ENCODE peak calls at places on chromosomes 11 and 22, in four cellular contexts. O is CD8-positive, alpha-beta T cell; X is HL-60; B is mesenchymal stem cell. D is an unnamed sample. For H3K27me3, the result is how much of the 10 kb centered on the place peaks cover.

GRCh38 chr22:33467718-33468117 is 409.5 kb upstream of the SYN3 start:
- DNase-seq in O (no peak), X (no peak), B (no peak), D (no peak)

GRCh38 chr11:26782220-26782619 is 60.4 kb upstream of the SLC5A12 start:
- DNase-seq in O (no peak), B (no peak), X (no peak), D (no peak)

GRCh38 chr22:48920776-48921241 is 906.9 kb downstream of the BRD1 start:
- DNase-seq in X (no peak), B (no peak), O (no peak), D (no peak)

GRCh38 chr11:1534682-1535081 is 37.4 kb downstream of the DUSP8 start:
- DNase-seq in B (no peak), O (no peak), X (no peak), D (no peak)

GRCh38 chr11:130396965-130397364 is 31.4 kb downstream of the ADAMTS8 start:
- DNase-seq in B (no peak), X (no peak), O (no peak), D (peak)

GRCh38 chr22:40238425-40239344 is 61.0 kb downstream of the TNRC6B start:
- DNase-seq in X (no peak), B (peak), O (no peak), D (no peak)

GRCh38 chr11:46006418-46007070 is 84.1 kb downstream of the LARGE2 start:
- DNase-seq in O (no peak), X (peak), B (peak), D (peak)

GRCh38 chr11:95279921-95280861 is 49.2 kb upstream of the SESN3 start:
- DNase-seq in O (no peak), B (peak), X (peak), D (no peak)

GRCh38 chr11:127627629-127628462 is 627.3 kb upstream of the KIRREL3 start:
- DNase-seq in X (no peak), O (no peak), B (no peak), D (peak)

GRCh38 chr11:124920870-124921609 is 2.0 kb downstream of the HEPN1 start:
- DNase-seq in B (peak), X (peak), O (peak), D (peak)

GRCh38 chr11:115425816-115426215 is 78.4 kb downstream of the CADM1 start:
- DNase-seq in O (no peak), X (no peak), B (no peak), D (no peak)

GRCh38 chr11:117171648-117172051 is 6.9 kb upstream of the SIDT2 start:
- DNase-seq in O (no peak), B (peak), X (no peak), D (peak)

GRCh38 chr11:57480409-57481137 is 20.2 kb downstream of the RTN4RL2 start:
- DNase-seq in B (peak), X (peak), O (peak), D (peak)

GRCh38 chr11:17700991-17701390 is 18.4 kb upstream of the MYOD1 start:
- DNase-seq in B (no peak), X (no peak), O (no peak), D (no peak)
- H3K27me3 ChIP-seq in B (under half), X (under half), O (under half), D (under half)

DNA sequence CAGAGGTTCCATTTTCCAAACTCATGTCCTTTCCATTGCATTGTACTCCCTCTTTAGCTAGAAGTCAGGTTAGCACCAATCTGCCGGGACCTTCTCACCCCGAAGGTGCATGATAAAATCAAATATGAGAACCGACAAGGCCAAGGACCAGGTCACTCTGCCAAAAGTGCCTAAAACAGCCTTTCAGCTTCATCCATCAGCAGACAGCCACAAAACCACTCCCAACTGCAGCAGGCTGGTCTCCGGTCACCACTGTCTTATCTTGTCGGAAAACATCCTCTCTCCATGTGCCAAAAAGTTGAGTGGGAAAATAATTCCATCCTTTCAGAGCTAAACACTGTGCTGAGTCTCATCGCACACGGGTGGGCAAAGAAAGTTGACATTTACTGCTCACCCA is 1.4 kb downstream of the PI4KA start:
- DNase-seq in X (no peak), B (peak), O (no peak), D (no peak)
- H3K27ac ChIP-seq in X (peak), B (no peak), O (no peak), D (no peak)

GRCh38 chr11:17738350-17739207 is 4.0 kb downstream of the KCNC1 start:
- DNase-seq in X (no peak), O (no peak), B (no peak), D (no peak)
- H3K27me3 ChIP-seq in X (under half), O (under half), B (half or more), D (under half)

GRCh38 chr11:92978226-92979111 is 9.0 kb downstream of the MTNR1B start:
- DNase-seq in B (no peak), X (no peak), O (no peak), D (no peak)
- H3K27ac ChIP-seq in B (no peak), X (no peak), O (no peak), D (no peak)

GRCh38 chr11:107860688-107861087 is 2.1 kb upstream of the SLC35F2 start:
- DNase-seq in O (no peak), X (no peak), B (no peak), D (no peak)

GRCh38 chr11:107856981-107857517 is 1.5 kb downstream of the SLC35F2 start:
- DNase-seq in X (peak), B (peak), O (no peak), D (peak)

GRCh38 chr11:107857550-107858216 is 904 bp downstream of the SLC35F2 start:
- DNase-seq in O (no peak), B (peak), X (peak), D (peak)

GRCh38 chr11:107858217-107859070 is at the start of gene SLC35F2:
- DNase-seq in O (peak), B (peak), X (peak), D (peak)

GRCh38 chr11:107859459-107860239 is 1.1 kb upstream of the SLC35F2 start:
- DNase-seq in O (peak), B (peak), X (peak), D (peak)
- H3K27me3 ChIP-seq in O (under half), B (under half), X (under half), D (under half)

DNA sequence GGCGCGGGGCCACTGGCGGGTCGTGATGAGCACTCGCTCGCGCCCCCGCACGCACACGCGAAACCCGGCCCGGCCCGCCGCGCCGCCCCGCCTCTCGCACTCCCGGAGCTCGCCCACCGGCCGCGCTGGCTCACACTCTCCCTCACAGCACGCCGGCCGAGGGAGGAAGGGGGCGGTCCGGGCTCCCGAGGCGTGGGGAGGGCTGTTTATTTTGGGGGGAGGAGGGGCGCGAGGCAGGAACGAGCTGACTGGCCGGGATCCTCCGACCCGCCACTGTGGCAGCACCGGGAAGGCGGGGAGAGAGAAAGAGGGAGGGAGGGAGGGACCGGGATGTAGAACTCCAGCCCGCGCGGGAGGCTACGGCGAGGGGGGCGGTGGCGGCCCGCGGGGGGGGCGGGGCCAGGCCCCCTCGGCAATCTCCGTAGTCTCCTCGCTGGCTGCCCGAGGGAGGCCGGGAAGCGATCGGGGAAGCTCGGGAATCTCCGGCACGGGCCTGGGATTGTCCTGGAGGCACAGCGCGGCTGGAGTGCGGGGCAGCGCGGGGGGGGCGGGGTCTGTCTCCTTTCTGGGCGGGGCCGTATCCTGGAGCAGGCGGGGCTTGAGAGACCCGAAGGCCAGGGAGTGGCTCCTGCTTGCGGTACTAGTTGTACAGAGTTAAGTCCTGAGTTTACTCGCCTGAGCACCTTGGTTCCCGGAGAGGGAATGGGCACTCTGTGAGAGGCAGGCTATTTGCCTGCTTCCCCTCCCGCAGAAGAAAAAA is at the start of gene RBFOX2:
- DNase-seq in O (peak), B (peak), X (peak), D (peak)
- H3K27ac ChIP-seq in O (no peak), B (peak), X (no peak), D (peak)

GRCh38 chr11:20670932-20671403 is 1.6 kb downstream of the NELL1 start:
- DNase-seq in X (no peak), O (no peak), B (no peak), D (no peak)

GRCh38 chr11:20672575-20672974 is 3.2 kb downstream of the NELL1 start:
- DNase-seq in O (no peak), X (no peak), B (no peak), D (peak)

GRCh38 chr11:20668844-20669832 is at the start of gene NELL1:
- DNase-seq in X (no peak), B (no peak), O (no peak), D (no peak)

GRCh38 chr11:20669833-20670684 is 673 bp downstream of the NELL1 start:
- DNase-seq in B (no peak), X (no peak), O (no peak), D (no peak)

GRCh38 chr11:20671856-20672546 is 2.6 kb downstream of the NELL1 start:
- DNase-seq in B (no peak), O (no peak), X (no peak), D (no peak)
- H3K27me3 ChIP-seq in B (half or more), O (under half), X (half or more), D (under half)

GRCh38 chr11:14315130-14315529 is 43.9 kb downstream of the RRAS2 start:
- DNase-seq in X (no peak), O (no peak), B (no peak), D (no peak)

GRCh38 chr11:14314127-14314526 is 44.9 kb downstream of the RRAS2 start:
- DNase-seq in B (no peak), X (no peak), O (no peak), D (no peak)

GRCh38 chr11:14318581-14318981 is 40.4 kb downstream of the RRAS2 start:
- DNase-seq in O (no peak), X (no peak), B (no peak), D (no peak)

GRCh38 chr11:14320020-14320419 is 39.0 kb downstream of the RRAS2 start:
- DNase-seq in O (no peak), B (peak), X (no peak), D (peak)

GRCh38 chr11:14317659-14318325 is 41.2 kb downstream of the RRAS2 start:
- DNase-seq in O (no peak), B (no peak), X (no peak), D (no peak)
- H3K27ac ChIP-seq in O (no peak), B (no peak), X (no peak), D (no peak)

GRCh38 chr22:46250783-46251125 is 661 bp upstream of the CDPF1 start:
- DNase-seq in O (no peak), B (no peak), X (no peak), D (peak)

GRCh38 chr22:46251266-46251665 is 1.2 kb upstream of the CDPF1 start:
- DNase-seq in B (no peak), O (no peak), X (no peak), D (no peak)

GRCh38 chr22:46247443-46247975 is 2.6 kb downstream of the CDPF1 start:
- DNase-seq in O (no peak), B (no peak), X (no peak), D (no peak)

GRCh38 chr22:46251816-46252380 is 1.8 kb upstream of the CDPF1 start:
- DNase-seq in B (no peak), X (no peak), O (no peak), D (no peak)

GRCh38 chr22:46250035-46250782 is at the start of gene CDPF1:
- DNase-seq in O (peak), X (peak), B (peak), D (peak)
- H3K27me3 ChIP-seq in O (under half), X (under half), B (under half), D (under half)

GRCh38 chr22:38239101-38239761 is 33.6 kb downstream of the TMEM184B start:
- DNase-seq in O (no peak), B (peak), X (no peak), D (peak)
- H3K27ac ChIP-seq in O (no peak), B (peak), X (no peak), D (peak)